ENCODE peak calls at places on chromosomes 4 and X, in four cellular contexts. N, I, J and G are unnamed samples.

GRCh38 chr4:26377352-26378311 is 56.8 kb downstream of the RBPJ start:
- DNase-seq in N (no peak), I (no peak), J (no peak), G (no peak)

GRCh38 chr4:184329235-184330007 is 111.7 kb upstream of the ENPP6 start:
- DNase-seq in N (no peak), I (peak; percentile 35), J (no peak), G (peak; percentile 59)

GRCh38 chrX:140503714-140504351 is 1.0 kb downstream of the SOX3 start:
- DNase-seq in N (no peak), I (peak; percentile 11), J (no peak), G (no peak)

GRCh38 chr4:150063128-150063527 is 15.1 kb upstream of the DCLK2 start:
- DNase-seq in N (no peak), I (no peak), J (no peak), G (no peak)

GRCh38 chrX:8803326-8803725 is 2.1 kb upstream of the FAM9A start:
- DNase-seq in N (no peak), I (no peak), J (no peak), G (peak; percentile 1)

GRCh38 chr4:2867758-2868491 is 24.3 kb downstream of the ADD1 start:
- DNase-seq in N (peak; percentile 24), I (peak; percentile 48), J (no peak), G (no peak)

GRCh38 chr4:67746797-67747495 is 7.2 kb downstream of the GNRHR start:
- DNase-seq in N (no peak), I (peak; percentile 56), J (no peak), G (peak; percentile 44)

GRCh38 chr4:47531241-47531953 is 46.3 kb downstream of the ATP10D start:
- DNase-seq in N (peak; percentile 20), I (peak; percentile 88), J (peak; percentile 47), G (peak; percentile 88)

GRCh38 chrX:72348247-72348979 is 42.7 kb upstream of the CITED1 start:
- DNase-seq in N (no peak), I (no peak), J (no peak), G (no peak)

DNA sequence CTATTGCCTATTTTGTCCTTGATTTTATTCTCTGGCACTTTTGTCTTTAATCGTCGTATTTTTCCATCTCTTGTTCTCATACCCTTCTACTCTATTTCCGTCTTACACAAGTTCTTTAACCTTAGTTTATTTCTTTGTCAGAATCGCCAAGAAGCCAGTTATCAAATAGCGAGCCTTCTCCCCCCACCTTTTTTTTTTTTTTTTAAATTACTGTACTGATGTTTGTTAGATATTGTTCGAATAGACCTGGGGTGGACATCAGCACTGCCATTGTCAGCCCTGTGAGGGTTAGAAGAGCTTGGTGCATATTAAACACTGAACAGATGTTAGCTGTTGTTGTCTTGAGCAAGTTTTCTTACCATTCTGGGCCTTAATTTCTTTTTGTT is 1.2 kb downstream of the SPCS3 start:
- DNase-seq in N (no peak), I (no peak), J (no peak), G (no peak)
- H3K4me3 ChIP-seq in N (peak overlapping the region; percentile 100), I (peak overlapping the region; percentile 78), J (peak overlapping the region; percentile 90), G (peak overlapping the region; percentile 63)

GRCh38 chrX:153876112-153876491 is 9.9 kb downstream of the L1CAM start:
- DNase-seq in N (no peak), I (no peak), J (no peak), G (no peak)

GRCh38 chrX:153874366-153875125 is 11.4 kb downstream of the L1CAM start:
- DNase-seq in N (no peak), I (no peak), J (no peak), G (no peak)

GRCh38 chrX:153873282-153874090 is 12.5 kb downstream of the L1CAM start:
- DNase-seq in N (no peak), I (no peak), J (no peak), G (no peak)

GRCh38 chrX:153874091-153874365 is 11.9 kb downstream of the L1CAM start:
- DNase-seq in N (no peak), I (no peak), J (no peak), G (no peak)

GRCh38 chrX:153875391-153876111 is 10.4 kb downstream of the L1CAM start:
- DNase-seq in N (peak; percentile 28), I (peak; percentile 23), J (no peak), G (peak; percentile 27)
- H3K4me3 ChIP-seq in N (no peak overlapping the region), I (no peak overlapping the region), J (no peak overlapping the region), G (no peak overlapping the region)

GRCh38 chr4:189202869-189203271 is 737.8 kb upstream of the FRG1 start:
- DNase-seq in N (no peak), I (peak; percentile 30), J (peak; percentile 49), G (peak; percentile 68)
- H3K4me3 ChIP-seq in N (no peak overlapping the region), I (no peak overlapping the region), J (peak overlapping the region; percentile 29), G (peak overlapping the region; percentile 24)

GRCh38 chrX:147914609-147915008 is 2.9 kb downstream of the FMR1 start:
- DNase-seq in N (no peak), I (no peak), J (no peak), G (no peak)
- H3K4me3 ChIP-seq in N (no peak overlapping the region), I (no peak overlapping the region), J (no peak overlapping the region), G (no peak overlapping the region)